ENCODE peak calls at places on chromosomes 12 and 14, in seven cellular contexts. One of them, this sample, is unnamed.

GRCh38 chr14:61106627-61107147 is 125.6 kb downstream of the SLC38A6 start:
- DNase-seq in PC-3: peak; percentile 39
- DNase-seq in colonic mucosa: no peak
- DNase-seq in esophagus squamous epithelium: no peak
- DNase-seq in Peyer's patch: no peak
- DNase-seq in heart left ventricle: no peak
- DNase-seq in upper lobe of left lung: no peak
- DNase-seq in this sample: no peak

GRCh38 chr14:52802597-52802996 is 11.2 kb upstream of the GNPNAT1 start:
- DNase-seq in PC-3: peak; percentile 96
- DNase-seq in colonic mucosa: no peak
- DNase-seq in esophagus squamous epithelium: no peak
- DNase-seq in Peyer's patch: no peak
- DNase-seq in heart left ventricle: no peak
- DNase-seq in upper lobe of left lung: no peak
- DNase-seq in this sample: peak; percentile 81

GRCh38 chr12:75099215-75099614 is 110.4 kb downstream of the KCNC2 start:
- DNase-seq in PC-3: no peak
- DNase-seq in colonic mucosa: no peak
- DNase-seq in esophagus squamous epithelium: no peak
- DNase-seq in Peyer's patch: no peak
- DNase-seq in heart left ventricle: no peak
- DNase-seq in upper lobe of left lung: no peak
- DNase-seq in this sample: peak; percentile 48

GRCh38 chr14:101412741-101413140 is 148.6 kb upstream of the DIO3 start:
- DNase-seq in PC-3: peak; percentile 87
- DNase-seq in colonic mucosa: no peak
- DNase-seq in esophagus squamous epithelium: no peak
- DNase-seq in Peyer's patch: no peak
- DNase-seq in heart left ventricle: no peak
- DNase-seq in upper lobe of left lung: no peak
- DNase-seq in this sample: no peak

GRCh38 chr14:72217164-72217563 is 284.9 kb downstream of the RGS6 start:
- DNase-seq in PC-3: no peak
- DNase-seq in colonic mucosa: no peak
- DNase-seq in esophagus squamous epithelium: no peak
- DNase-seq in Peyer's patch: no peak
- DNase-seq in heart left ventricle: no peak
- DNase-seq in upper lobe of left lung: no peak
- DNase-seq in this sample: no peak

GRCh38 chr14:96564389-96564788 is 62.2 kb downstream of the PAPOLA start:
- DNase-seq in PC-3: no peak
- DNase-seq in colonic mucosa: no peak
- DNase-seq in esophagus squamous epithelium: no peak
- DNase-seq in Peyer's patch: no peak
- DNase-seq in heart left ventricle: no peak
- DNase-seq in upper lobe of left lung: no peak
- DNase-seq in this sample: no peak

GRCh38 chr12:110079477-110080400 is 31.4 kb upstream of the C12orf76 start:
- DNase-seq in PC-3: no peak
- DNase-seq in colonic mucosa: peak; percentile 27
- DNase-seq in esophagus squamous epithelium: no peak
- DNase-seq in Peyer's patch: peak; percentile 85
- DNase-seq in heart left ventricle: peak; percentile 73
- DNase-seq in upper lobe of left lung: peak; percentile 68
- DNase-seq in this sample: no peak

GRCh38 chr14:24310666-24311604 is at the start of gene LTB4R:
- DNase-seq in PC-3: no peak
- DNase-seq in colonic mucosa: peak; percentile 76
- DNase-seq in esophagus squamous epithelium: no peak
- DNase-seq in Peyer's patch: peak; percentile 80
- DNase-seq in heart left ventricle: peak; percentile 91
- DNase-seq in upper lobe of left lung: peak; percentile 83
- DNase-seq in this sample: peak; percentile 56

GRCh38 chr12:70033310-70033709 is 208.3 kb downstream of the MYRFL start:
- DNase-seq in PC-3: no peak
- DNase-seq in colonic mucosa: no peak
- DNase-seq in esophagus squamous epithelium: no peak
- DNase-seq in Peyer's patch: no peak
- DNase-seq in heart left ventricle: no peak
- DNase-seq in upper lobe of left lung: no peak
- DNase-seq in this sample: no peak

GRCh38 chr14:68234101-68234905 is 414.7 kb downstream of the RAD51B start:
- DNase-seq in PC-3: no peak
- DNase-seq in colonic mucosa: no peak
- DNase-seq in esophagus squamous epithelium: no peak
- DNase-seq in Peyer's patch: no peak
- DNase-seq in heart left ventricle: no peak
- DNase-seq in upper lobe of left lung: no peak
- DNase-seq in this sample: no peak

GRCh38 chr12:75823475-75823874 is 208.1 kb downstream of the PHLDA1 start:
- DNase-seq in PC-3: no peak
- DNase-seq in colonic mucosa: no peak
- DNase-seq in esophagus squamous epithelium: no peak
- DNase-seq in Peyer's patch: no peak
- DNase-seq in heart left ventricle: no peak
- DNase-seq in upper lobe of left lung: no peak
- DNase-seq in this sample: no peak

GRCh38 chr14:22814945-22815713 is at the start of gene SLC7A7:
- DNase-seq in PC-3: no peak
- DNase-seq in colonic mucosa: peak; percentile 47
- DNase-seq in esophagus squamous epithelium: no peak
- DNase-seq in Peyer's patch: no peak
- DNase-seq in heart left ventricle: no peak
- DNase-seq in upper lobe of left lung: no peak
- DNase-seq in this sample: no peak

GRCh38 chr14:36791402-36791801 is 129.7 kb downstream of the PAX9 start:
- DNase-seq in PC-3: no peak
- DNase-seq in colonic mucosa: no peak
- DNase-seq in esophagus squamous epithelium: no peak
- DNase-seq in Peyer's patch: no peak
- DNase-seq in heart left ventricle: no peak
- DNase-seq in upper lobe of left lung: no peak
- DNase-seq in this sample: no peak

GRCh38 chr12:12608557-12608957 is 3.1 kb upstream of the CREBL2 start:
- DNase-seq in PC-3: peak; percentile 45
- DNase-seq in colonic mucosa: no peak
- DNase-seq in esophagus squamous epithelium: no peak
- DNase-seq in Peyer's patch: no peak
- DNase-seq in heart left ventricle: no peak
- DNase-seq in upper lobe of left lung: no peak
- DNase-seq in this sample: peak; percentile 23

GRCh38 chr12:18797604-18798003 is 59.7 kb downstream of the CAPZA3 start:
- DNase-seq in PC-3: no peak
- DNase-seq in colonic mucosa: no peak
- DNase-seq in esophagus squamous epithelium: no peak
- DNase-seq in Peyer's patch: no peak
- DNase-seq in heart left ventricle: no peak
- DNase-seq in upper lobe of left lung: no peak
- DNase-seq in this sample: no peak

GRCh38 chr14:81435578-81436295 is 35.6 kb upstream of the STON2 start:
- DNase-seq in PC-3: peak; percentile 57
- DNase-seq in colonic mucosa: peak; percentile 39
- DNase-seq in esophagus squamous epithelium: no peak
- DNase-seq in Peyer's patch: no peak
- DNase-seq in heart left ventricle: peak; percentile 70
- DNase-seq in upper lobe of left lung: peak; percentile 38
- DNase-seq in this sample: peak; percentile 83

GRCh38 chr12:48414046-48414445 is 58.3 kb upstream of the ANP32D start:
- DNase-seq in PC-3: no peak
- DNase-seq in colonic mucosa: no peak
- DNase-seq in esophagus squamous epithelium: no peak
- DNase-seq in Peyer's patch: no peak
- DNase-seq in heart left ventricle: no peak
- DNase-seq in upper lobe of left lung: no peak
- DNase-seq in this sample: no peak

GRCh38 chr12:42306297-42306696 is 19.6 kb downstream of the ZCRB1 start:
- DNase-seq in PC-3: no peak
- DNase-seq in colonic mucosa: no peak
- DNase-seq in esophagus squamous epithelium: no peak
- DNase-seq in Peyer's patch: no peak
- DNase-seq in heart left ventricle: no peak
- DNase-seq in upper lobe of left lung: no peak
- DNase-seq in this sample: no peak

GRCh38 chr14:91243098-91243483 is 1.4 kb downstream of the GPR68 start:
- DNase-seq in PC-3: no peak
- DNase-seq in colonic mucosa: no peak
- DNase-seq in esophagus squamous epithelium: no peak
- DNase-seq in Peyer's patch: no peak
- DNase-seq in heart left ventricle: no peak
- DNase-seq in upper lobe of left lung: no peak
- DNase-seq in this sample: no peak

GRCh38 chr14:91244501-91244901 is at the start of gene GPR68:
- DNase-seq in PC-3: no peak
- DNase-seq in colonic mucosa: peak; percentile 46
- DNase-seq in esophagus squamous epithelium: no peak
- DNase-seq in Peyer's patch: no peak
- DNase-seq in heart left ventricle: peak; percentile 81
- DNase-seq in upper lobe of left lung: no peak
- DNase-seq in this sample: no peak

GRCh38 chr14:91245029-91245428 is 525 bp upstream of the GPR68 start:
- DNase-seq in PC-3: no peak
- DNase-seq in colonic mucosa: no peak
- DNase-seq in esophagus squamous epithelium: no peak
- DNase-seq in Peyer's patch: peak; percentile 73
- DNase-seq in heart left ventricle: no peak
- DNase-seq in upper lobe of left lung: no peak
- DNase-seq in this sample: no peak

GRCh38 chr14:91242635-91243034 is 1.9 kb downstream of the GPR68 start:
- DNase-seq in PC-3: no peak
- DNase-seq in colonic mucosa: no peak
- DNase-seq in esophagus squamous epithelium: no peak
- DNase-seq in Peyer's patch: no peak
- DNase-seq in heart left ventricle: no peak
- DNase-seq in upper lobe of left lung: no peak
- DNase-seq in this sample: no peak

DNA sequence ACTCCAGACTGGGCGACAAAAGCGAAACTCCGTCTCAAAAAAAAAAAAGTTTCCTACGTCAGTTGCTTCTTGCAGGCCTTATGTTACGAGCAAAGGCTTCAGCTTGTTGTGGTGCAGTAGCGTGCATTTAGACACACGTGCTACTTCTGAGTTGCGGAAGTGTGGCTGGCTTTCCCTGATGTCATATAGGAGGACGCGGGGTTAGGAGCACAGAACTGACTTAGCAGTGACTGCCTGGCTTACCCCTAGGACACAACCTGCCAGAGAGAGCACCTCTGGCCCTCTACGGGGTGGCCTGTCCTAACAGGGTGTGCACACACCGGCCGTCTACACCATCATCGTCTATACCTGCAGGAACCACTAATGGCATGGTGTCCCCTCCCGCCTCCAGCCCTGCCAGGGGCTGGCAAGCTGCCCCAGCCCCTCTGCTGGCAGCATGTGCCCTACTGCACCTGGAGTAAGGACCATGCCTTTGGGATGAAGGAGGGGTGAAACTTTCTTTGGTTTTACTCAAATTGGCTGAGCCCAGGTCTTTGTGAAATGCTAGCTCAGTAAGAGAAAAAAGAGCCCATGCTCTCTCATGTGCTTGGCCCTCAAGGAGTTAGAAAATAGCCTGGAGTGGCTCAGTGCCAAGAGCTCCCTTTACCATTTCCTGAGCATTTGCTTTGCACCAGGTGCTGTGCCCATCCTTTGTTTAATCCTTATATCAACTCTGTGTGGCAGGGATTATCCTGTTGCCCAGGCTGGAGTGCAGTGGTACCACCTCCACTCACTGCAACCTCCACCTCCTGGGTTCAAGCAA is 1.7 kb upstream of the GPR68 start:
- DNase-seq in PC-3: no peak
- DNase-seq in colonic mucosa: no peak
- DNase-seq in esophagus squamous epithelium: no peak
- DNase-seq in Peyer's patch: peak; percentile 61
- DNase-seq in heart left ventricle: no peak
- DNase-seq in upper lobe of left lung: no peak
- DNase-seq in this sample: no peak
- TF ChIP-seq CTCF in PC-3: no peak
- TF ChIP-seq CTCF in colonic mucosa: no peak
- TF ChIP-seq CTCF in esophagus squamous epithelium: no peak
- TF ChIP-seq CTCF in Peyer's patch: no peak
- TF ChIP-seq CTCF in heart left ventricle: no peak
- TF ChIP-seq CTCF in upper lobe of left lung: no peak
- TF ChIP-seq CTCF in this sample: no peak

DNA sequence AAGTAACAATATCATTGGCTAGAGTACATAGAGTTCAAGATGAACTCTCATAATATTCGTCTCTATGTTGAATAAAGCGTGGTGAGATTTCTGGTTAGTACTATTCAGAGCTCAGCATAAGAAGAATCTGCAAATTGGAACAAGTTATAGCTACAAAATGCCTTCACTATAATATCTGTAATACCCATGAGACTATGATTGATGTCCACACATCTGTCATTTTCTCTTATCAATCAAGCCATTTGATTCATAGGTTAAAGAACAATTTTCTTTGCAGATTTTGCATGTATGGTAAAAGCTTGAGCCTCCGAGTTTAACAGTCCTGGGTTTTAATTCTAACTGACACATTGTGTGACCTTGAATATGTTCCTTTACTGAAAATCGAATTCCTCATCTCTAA is 1.4 kb downstream of the SOCS4 start:
- DNase-seq in PC-3: no peak
- DNase-seq in colonic mucosa: no peak
- DNase-seq in esophagus squamous epithelium: no peak
- DNase-seq in Peyer's patch: no peak
- DNase-seq in heart left ventricle: no peak
- DNase-seq in upper lobe of left lung: no peak
- DNase-seq in this sample: no peak
- H3K4me1 ChIP-seq in PC-3: peaks cover 34% of the 10 kb centered on the region
- H3K4me1 ChIP-seq in colonic mucosa: no peaks in the 10 kb centered on the region
- H3K4me1 ChIP-seq in esophagus squamous epithelium: peaks cover 3% of the 10 kb centered on the region
- H3K4me1 ChIP-seq in Peyer's patch: no peaks in the 10 kb centered on the region
- H3K4me1 ChIP-seq in heart left ventricle: peaks cover 44% of the 10 kb centered on the region
- H3K4me1 ChIP-seq in upper lobe of left lung: peaks cover 20% of the 10 kb centered on the region
- H3K4me1 ChIP-seq in this sample: peaks cover 13% of the 10 kb centered on the region

GRCh38 chr14:104140213-104140462 is 1.8 kb downstream of the KIF26A start:
- DNase-seq in PC-3: no peak
- DNase-seq in colonic mucosa: no peak
- DNase-seq in esophagus squamous epithelium: no peak
- DNase-seq in Peyer's patch: no peak
- DNase-seq in heart left ventricle: peak; percentile 56
- DNase-seq in upper lobe of left lung: no peak
- DNase-seq in this sample: no peak
- H3K27me3 ChIP-seq in PC-3: peaks cover 48% of the 10 kb centered on the region
- H3K27me3 ChIP-seq in colonic mucosa: peaks cover 20% of the 10 kb centered on the region
- H3K27me3 ChIP-seq in esophagus squamous epithelium: peaks cover 71% of the 10 kb centered on the region
- H3K27me3 ChIP-seq in Peyer's patch: peaks cover 36% of the 10 kb centered on the region
- H3K27me3 ChIP-seq in heart left ventricle: peaks cover 8% of the 10 kb centered on the region
- H3K27me3 ChIP-seq in upper lobe of left lung: peaks cover 11% of the 10 kb centered on the region
- H3K27me3 ChIP-seq in this sample: peaks cover 48% of the 10 kb centered on the region

DNA sequence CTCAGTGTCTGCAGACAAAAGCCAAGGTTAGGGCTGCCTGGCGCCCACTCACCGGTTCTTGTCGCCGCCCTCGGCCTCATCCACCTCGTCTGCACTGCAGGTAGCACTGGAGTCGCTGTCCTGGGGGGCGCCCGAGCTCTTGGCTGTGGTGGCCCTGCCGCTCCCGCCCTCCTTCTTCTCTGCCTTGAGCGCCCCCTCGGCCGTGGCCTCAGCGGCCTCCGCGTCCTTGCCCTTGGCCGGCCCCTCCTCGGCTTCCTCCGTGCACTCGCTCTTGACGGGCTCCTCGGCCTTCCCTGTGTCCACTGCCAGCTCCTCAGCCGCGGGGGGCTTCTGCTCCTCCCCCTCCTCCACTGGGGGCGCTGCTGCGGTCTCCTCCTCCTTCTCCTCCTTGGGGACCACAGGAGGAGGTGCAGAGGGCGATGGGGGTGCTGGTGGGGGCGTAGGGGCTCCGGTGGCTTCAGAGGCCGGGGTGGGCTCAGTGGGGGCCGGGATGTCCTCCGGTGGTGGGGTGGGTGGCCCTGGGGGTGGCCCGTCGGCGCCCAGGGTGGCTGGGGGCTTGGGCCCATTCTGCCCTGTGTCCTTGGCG is 77.2 kb downstream of the RFLNA start:
- DNase-seq in PC-3: no peak
- DNase-seq in colonic mucosa: no peak
- DNase-seq in esophagus squamous epithelium: no peak
- DNase-seq in Peyer's patch: no peak
- DNase-seq in heart left ventricle: no peak
- DNase-seq in upper lobe of left lung: no peak
- DNase-seq in this sample: no peak
- TF ChIP-seq CTCF in PC-3: no peak
- TF ChIP-seq CTCF in colonic mucosa: no peak
- TF ChIP-seq CTCF in esophagus squamous epithelium: no peak
- TF ChIP-seq CTCF in Peyer's patch: no peak
- TF ChIP-seq CTCF in heart left ventricle: no peak
- TF ChIP-seq CTCF in upper lobe of left lung: no peak
- TF ChIP-seq CTCF in this sample: no peak